ENCODE peak calls at places on chromosomes 11 and 22, in eight cellular contexts. C is esophagus squamous epithelium; B is A549; F is naive thymus-derived CD4-positive, alpha-beta T cell; V is BE2C; I is choroid plexus epithelial cell; K is WERI-Rb-1; U is neural progenitor cell. A is an unnamed sample.

GRCh38 chr11:8310743-8311298 is 47.1 kb upstream of the LMO1 start:
- DNase-seq in B (no peak), U (peak), K (no peak), I (no peak), V (no peak), C (no peak), F (no peak), A (no peak)

GRCh38 chr22:35312198-35313059 is 12.7 kb downstream of the TOM1 start:
- DNase-seq in B (no peak), I (peak), V (no peak), U (no peak), F (no peak), C (no peak), K (no peak), A (no peak)

GRCh38 chr11:10443721-10444120 is 11.3 kb upstream of the AMPD3 start:
- DNase-seq in I (no peak), V (no peak), U (no peak), K (no peak), B (no peak), C (no peak), F (no peak), A (no peak)

GRCh38 chr11:112612283-112612849 is 348.9 kb upstream of the NCAM1 start:
- DNase-seq in K (peak), B (no peak), I (no peak), C (no peak), V (peak), U (peak), F (no peak), A (no peak)

GRCh38 chr11:22432331-22433065 is 94.3 kb downstream of the SLC17A6 start:
- DNase-seq in F (no peak), B (no peak), K (peak), I (peak), U (peak), V (peak), C (no peak), A (no peak)

GRCh38 chr11:81570669-81571068 is 1163.0 kb downstream of the FAM181B start:
- DNase-seq in F (no peak), I (no peak), C (no peak), U (no peak), K (no peak), B (no peak), V (no peak), A (no peak)

GRCh38 chr11:2436521-2437031 is 7.7 kb downstream of the TRPM5 start:
- DNase-seq in V (no peak), B (no peak), F (no peak), C (no peak), K (no peak), U (no peak), I (no peak), A (no peak)

GRCh38 chr11:134418119-134418840 is 6.2 kb upstream of the B3GAT1 start:
- DNase-seq in B (no peak), I (peak), V (peak), F (no peak), K (no peak), C (no peak), U (peak), A (no peak)

GRCh38 chr11:12717851-12718291 is 43.6 kb downstream of the TEAD1 start:
- DNase-seq in B (no peak), F (peak), V (no peak), I (peak), C (no peak), U (no peak), K (no peak), A (peak)

GRCh38 chr11:130583866-130584265 is 135.4 kb downstream of the ADAMTS15 start:
- DNase-seq in I (no peak), V (no peak), C (no peak), U (peak), K (no peak), B (no peak), F (no peak), A (no peak)

GRCh38 chr22:37197451-37198289 is 9.6 kb upstream of the C1QTNF6 start:
- DNase-seq in K (no peak), U (no peak), C (no peak), F (no peak), B (peak), I (peak), V (peak), A (no peak)

GRCh38 chr11:6733326-6734030 is 38.3 kb downstream of the OR2AG2 start:
- DNase-seq in K (no peak), F (peak), C (no peak), V (no peak), U (no peak), B (no peak), I (no peak), A (no peak)

GRCh38 chr11:10844816-10845215 is 13.0 kb downstream of the ZBED5 start:
- DNase-seq in I (no peak), K (no peak), C (no peak), B (no peak), F (no peak), U (no peak), V (no peak), A (no peak)

GRCh38 chr11:74169736-74170458 is 905 bp downstream of the C2CD3 start:
- DNase-seq in B (no peak), V (no peak), K (no peak), U (no peak), I (no peak), C (no peak), F (no peak), A (no peak)

GRCh38 chr11:10749476-10749875 is 1.6 kb upstream of the CTR9 start:
- DNase-seq in C (no peak), B (no peak), V (no peak), K (no peak), U (no peak), F (no peak), I (no peak), A (no peak)

GRCh38 chr11:33638608-33639007 is 62.0 kb downstream of the C11orf91 start:
- DNase-seq in K (no peak), V (no peak), U (no peak), B (no peak), I (no peak), C (no peak), F (no peak), A (no peak)

GRCh38 chr11:57375490-57375889 is 5.5 kb downstream of the PRG3 start:
- DNase-seq in K (no peak), U (no peak), B (no peak), F (no peak), C (no peak), I (no peak), V (peak), A (no peak)

GRCh38 chr11:3121931-3122774 is 43.0 kb downstream of the OSBPL5 start:
- DNase-seq in K (no peak), B (no peak), V (peak), I (no peak), C (no peak), U (no peak), F (no peak), A (no peak)

GRCh38 chr11:48066881-48067800 is 86.8 kb downstream of the PTPRJ start:
- DNase-seq in I (no peak), F (no peak), B (no peak), U (peak), K (no peak), V (no peak), C (no peak), A (no peak)

GRCh38 chr22:37345863-37346514 is 63.7 kb downstream of the CYTH4 start:
- DNase-seq in K (no peak), C (no peak), B (no peak), I (peak), V (no peak), U (no peak), F (no peak), A (no peak)

GRCh38 chr11:135075740-135076139 is 663.7 kb upstream of the B3GAT1 start:
- DNase-seq in U (peak), B (no peak), K (peak), I (peak), C (no peak), F (peak), V (peak), A (peak)

GRCh38 chr11:15957234-15957633 is 399.1 kb downstream of the SOX6 start:
- DNase-seq in U (no peak), F (no peak), C (no peak), V (no peak), B (no peak), K (no peak), I (no peak), A (no peak)

GRCh38 chr11:35567737-35568465 is 42.5 kb upstream of the PAMR1 start:
- DNase-seq in U (no peak), I (no peak), F (no peak), V (no peak), C (no peak), B (no peak), K (no peak), A (no peak)

DNA sequence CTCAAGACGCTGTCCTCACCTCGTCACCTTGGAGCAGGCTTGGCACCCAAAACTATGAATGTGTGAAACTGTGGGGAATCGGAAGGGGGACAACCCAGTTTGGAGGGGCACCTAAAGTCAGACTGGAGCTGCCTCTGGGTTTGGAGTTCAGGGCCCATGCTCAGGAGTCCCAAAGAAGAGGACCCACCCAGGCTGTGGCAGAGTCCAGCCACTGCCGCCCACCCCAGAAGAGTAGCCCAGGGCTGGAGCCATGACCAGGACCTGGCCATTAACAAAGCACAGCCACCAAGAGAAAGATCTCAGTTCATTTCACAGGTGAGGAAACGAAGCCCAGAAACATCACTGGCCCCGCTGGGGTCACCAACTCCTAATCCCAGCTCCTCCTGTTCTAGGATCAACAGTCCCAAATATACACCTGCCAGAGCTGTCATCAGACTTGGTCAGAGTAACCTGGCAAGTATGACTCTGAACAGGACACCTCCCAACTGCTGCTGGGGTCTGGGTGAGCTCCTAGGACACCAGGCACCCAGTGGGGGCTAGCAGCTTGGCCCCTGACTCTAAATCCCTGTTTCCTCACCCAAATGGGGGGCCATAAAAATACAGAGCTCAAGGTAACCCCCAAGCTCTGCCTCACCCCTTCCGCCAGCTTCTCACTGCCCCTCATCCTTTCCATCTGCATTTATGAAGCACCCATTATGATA is 2.7 kb downstream of the RAB3IL1 start:
- DNase-seq in U (no peak), B (no peak), V (no peak), C (no peak), F (no peak), I (no peak), K (no peak), A (no peak)
- H3K4me3 ChIP-seq in U (no peak), B (no peak), V (no peak), C (no peak), F (no peak), I (no peak), K (no peak), A (no peak)

GRCh38 chr22:19765477-19766234 is 5.1 kb downstream of the TBX1 start:
- DNase-seq in I (no peak), K (peak), F (no peak), B (no peak), U (peak), V (no peak), C (no peak), A (no peak)
- H3K4me3 ChIP-seq in I (no peak), K (no peak), F (no peak), B (no peak), U (peak), V (no peak), C (peak), A (no peak)

GRCh38 chr11:67433536-67434394 is 3.7 kb downstream of the PTPRCAP start:
- DNase-seq in I (no peak), C (no peak), V (no peak), B (no peak), U (no peak), F (no peak), K (no peak), A (no peak)

GRCh38 chr11:67432655-67433349 is 4.5 kb downstream of the RPS6KB2 start:
- DNase-seq in C (no peak), F (no peak), K (no peak), B (no peak), U (no peak), V (no peak), I (no peak), A (no peak)

GRCh38 chr11:67435031-67435726 is 2.3 kb downstream of the PTPRCAP start:
- DNase-seq in I (no peak), U (no peak), F (no peak), B (no peak), C (no peak), K (no peak), V (no peak), A (no peak)

GRCh38 chr11:67435727-67436458 is 1.6 kb downstream of the PTPRCAP start:
- DNase-seq in F (no peak), U (no peak), K (no peak), B (no peak), V (no peak), I (no peak), C (no peak), A (no peak)

GRCh38 chr11:67434395-67434881 is 3.0 kb downstream of the PTPRCAP start:
- DNase-seq in K (no peak), C (no peak), I (no peak), B (no peak), F (no peak), V (no peak), U (no peak), A (no peak)
- H3K4me3 ChIP-seq in K (no peak), C (no peak), I (no peak), B (no peak), F (peak), V (no peak), U (no peak), A (peak)

DNA sequence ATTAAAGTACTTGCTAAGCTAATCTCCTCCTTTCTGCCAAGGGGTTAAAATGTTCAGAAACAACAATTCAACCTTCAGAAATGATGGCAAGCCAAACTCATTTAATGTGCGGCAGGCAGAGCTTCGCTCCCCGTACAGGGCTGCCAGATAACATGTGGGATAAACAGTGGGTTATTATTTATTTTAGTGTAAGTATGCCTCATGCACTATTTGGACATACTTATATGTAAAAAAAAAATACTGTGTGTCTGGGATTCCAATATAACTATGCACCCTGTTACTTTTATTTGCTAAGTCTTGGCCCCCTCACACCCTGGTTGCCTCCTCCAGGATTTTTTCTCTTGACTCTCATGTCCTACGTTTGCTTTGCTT is 86.4 kb upstream of the SHANK2 start:
- DNase-seq in K (no peak), F (no peak), C (no peak), I (no peak), B (no peak), V (no peak), U (no peak), A (no peak)
- H3K4me3 ChIP-seq in K (no peak), F (no peak), C (peak), I (no peak), B (no peak), V (no peak), U (no peak), A (no peak)

DNA sequence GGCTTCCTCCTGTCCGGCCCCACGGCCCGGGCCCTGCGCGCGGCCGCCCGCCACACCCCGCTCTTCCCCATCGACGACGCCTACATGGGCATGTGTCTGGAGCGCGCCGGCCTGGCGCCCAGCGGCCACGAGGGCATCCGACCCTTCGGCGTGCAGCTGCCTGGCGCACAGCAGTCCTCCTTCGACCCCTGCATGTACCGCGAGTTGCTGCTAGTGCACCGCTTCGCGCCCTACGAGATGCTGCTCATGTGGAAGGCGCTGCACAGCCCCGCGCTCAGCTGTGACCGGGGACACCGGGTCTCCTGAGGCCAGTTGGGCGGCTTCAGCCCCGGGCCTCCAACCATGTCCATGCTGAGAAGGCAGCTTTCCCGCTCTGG is 6.2 kb downstream of the B3GNT6 start:
- DNase-seq in U (no peak), V (no peak), K (no peak), C (no peak), F (no peak), B (no peak), I (no peak), A (no peak)
- H3K4me3 ChIP-seq in U (no peak), V (no peak), K (no peak), C (no peak), F (no peak), B (no peak), I (no peak), A (no peak)

GRCh38 chr11:38711110-38711509 is 2113.1 kb upstream of the RAG2 start:
- DNase-seq in K (no peak), B (no peak), C (no peak), I (no peak), F (no peak), U (no peak), V (no peak), A (no peak)

GRCh38 chr11:38710262-38710661 is 2112.2 kb upstream of the RAG2 start:
- DNase-seq in C (no peak), F (no peak), B (no peak), U (no peak), V (no peak), K (no peak), I (no peak), A (no peak)
- H3K4me3 ChIP-seq in C (no peak), F (no peak), B (no peak), U (no peak), V (no peak), K (no peak), I (no peak), A (no peak)

DNA sequence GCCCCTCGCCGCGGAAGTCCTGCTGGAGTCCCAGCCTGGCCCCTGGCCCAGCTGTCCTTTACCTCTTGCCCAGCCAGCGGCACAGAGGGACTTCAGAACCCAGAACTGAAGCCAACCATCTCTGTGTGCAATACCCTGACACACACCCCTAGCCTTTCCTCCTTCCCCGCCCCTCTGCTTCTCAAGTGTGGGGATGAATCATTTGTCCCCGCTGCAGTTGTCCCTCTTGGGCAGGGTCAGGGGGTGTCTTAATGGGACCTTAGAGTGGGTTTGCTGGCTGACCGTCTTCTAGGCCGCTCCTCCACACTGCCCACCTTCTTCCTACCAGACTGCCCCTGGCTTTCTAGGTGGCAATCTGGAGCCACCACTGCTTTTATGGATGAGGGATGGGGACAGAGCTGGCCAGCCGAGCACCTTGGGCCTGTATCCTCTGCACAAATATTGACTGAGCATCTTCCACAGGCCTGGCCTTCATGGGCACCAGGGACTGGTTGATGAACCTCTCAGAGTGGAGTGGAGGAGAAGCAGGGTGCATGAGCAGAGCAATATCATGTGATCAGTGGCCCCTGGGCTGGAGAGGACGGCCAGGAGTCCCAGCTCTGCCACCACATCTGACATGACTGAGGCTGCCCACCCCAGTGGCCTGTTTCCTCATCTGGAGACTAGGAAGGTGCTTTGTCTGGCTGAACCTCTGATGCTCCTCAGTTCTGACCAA is 668 bp upstream of the CHST1 start:
- DNase-seq in U (no peak), F (no peak), B (no peak), I (no peak), K (no peak), V (no peak), C (no peak), A (no peak)
- H3K4me3 ChIP-seq in U (peak), F (no peak), B (peak), I (peak), K (peak), V (no peak), C (peak), A (no peak)